ENCODE peak calls at places on chromosome 18, in five cellular contexts. V is AG04450, O is GM13977, M is hepatocyte, K is bronchial epithelial cell. J is an unnamed sample.

GRCh38 chr18:23069481-23069880 is 65.8 kb upstream of the CABLES1 start:
- DNase-seq in V (no peak), O (no peak), M (no peak), K (no peak), J (no peak)

GRCh38 chr18:24019641-24020331 is 5.2 kb downstream of the TTC39C start:
- DNase-seq in V (no peak), O (peak; percentile 75), M (no peak), K (no peak), J (peak; percentile 93)

GRCh38 chr18:60893331-60894114 is 439.7 kb upstream of the CDH20 start:
- DNase-seq in V (no peak), O (no peak), M (no peak), K (peak; percentile 37), J (no peak)

GRCh38 chr18:26863921-26864497 is 1.5 kb downstream of the AQP4 start:
- DNase-seq in V (no peak), O (no peak), M (no peak), K (no peak), J (no peak)

GRCh38 chr18:45837283-45838070 is 12.0 kb downstream of the SIGLEC15 start:
- DNase-seq in V (no peak), O (no peak), M (peak; percentile 86), K (peak; percentile 44), J (peak; percentile 41)

GRCh38 chr18:56286775-56287174 is 351.6 kb downstream of the TXNL1 start:
- DNase-seq in V (peak; percentile 29), O (no peak), M (no peak), K (peak; percentile 59), J (no peak)

GRCh38 chr18:10316778-10317177 is 137.7 kb upstream of the APCDD1 start:
- DNase-seq in V (no peak), O (no peak), M (no peak), K (no peak), J (no peak)

GRCh38 chr18:26804474-26804873 is 61.0 kb downstream of the AQP4 start:
- DNase-seq in V (no peak), O (no peak), M (peak; percentile 33), K (no peak), J (peak; percentile 15)

GRCh38 chr18:13625843-13626543 is 100.4 kb downstream of the FAM210A start:
- DNase-seq in V (no peak), O (no peak), M (no peak), K (no peak), J (no peak)

GRCh38 chr18:68017385-68017784 is 500.9 kb upstream of the DSEL start:
- DNase-seq in V (no peak), O (no peak), M (no peak), K (no peak), J (no peak)

GRCh38 chr18:24370120-24370519 is 27.5 kb downstream of the OSBPL1A start:
- DNase-seq in V (no peak), O (no peak), M (no peak), K (no peak), J (no peak)

GRCh38 chr18:45330170-45330594 is 285.1 kb upstream of the SLC14A2 start:
- DNase-seq in V (no peak), O (no peak), M (no peak), K (no peak), J (no peak)

GRCh38 chr18:79631761-79632446 is 47.7 kb upstream of the CTDP1 start:
- DNase-seq in V (no peak), O (no peak), M (no peak), K (no peak), J (no peak)

GRCh38 chr18:10145523-10145922 is 231.7 kb downstream of the VAPA start:
- DNase-seq in V (no peak), O (no peak), M (no peak), K (no peak), J (no peak)

GRCh38 chr18:12236934-12237832 is 17.0 kb upstream of the CIDEA start:
- DNase-seq in V (no peak), O (peak; percentile 86), M (peak; percentile 84), K (peak; percentile 28), J (peak; percentile 87)

GRCh38 chr18:2982452-2983172 is 30.3 kb downstream of the LPIN2 start:
- DNase-seq in V (no peak), O (no peak), M (peak; percentile 57), K (no peak), J (no peak)

GRCh38 chr18:80191907-80192652 is 55.2 kb downstream of the PARD6G start:
- DNase-seq in V (no peak), O (peak; percentile 23), M (no peak), K (no peak), J (no peak)

GRCh38 chr18:38981382-38981781 is 1415.8 kb upstream of the CELF4 start:
- DNase-seq in V (no peak), O (no peak), M (no peak), K (peak; percentile 7), J (no peak)

GRCh38 chr18:76524900-76525698 is 30.1 kb upstream of the ZNF516 start:
- DNase-seq in V (no peak), O (no peak), M (peak; percentile 79), K (peak; percentile 55), J (peak; percentile 32)

GRCh38 chr18:76529433-76529811 is 34.4 kb upstream of the ZNF516 start:
- DNase-seq in V (no peak), O (no peak), M (no peak), K (no peak), J (no peak)

GRCh38 chr18:76530391-76530790 is 35.3 kb upstream of the ZNF516 start:
- DNase-seq in V (no peak), O (no peak), M (no peak), K (no peak), J (no peak)

GRCh38 chr18:76530846-76531245 is 35.8 kb upstream of the ZNF516 start:
- DNase-seq in V (no peak), O (no peak), M (no peak), K (no peak), J (no peak)

GRCh38 chr18:76528477-76529432 is 33.7 kb upstream of the ZNF516 start:
- DNase-seq in V (peak; percentile 55), O (no peak), M (peak; percentile 69), K (peak; percentile 72), J (peak; percentile 58)
- TF ChIP-seq CTCF in V (peak; percentile 32), O (no peak), M (peak; percentile 21), K (peak; percentile 27), J (peak; percentile 9)

DNA sequence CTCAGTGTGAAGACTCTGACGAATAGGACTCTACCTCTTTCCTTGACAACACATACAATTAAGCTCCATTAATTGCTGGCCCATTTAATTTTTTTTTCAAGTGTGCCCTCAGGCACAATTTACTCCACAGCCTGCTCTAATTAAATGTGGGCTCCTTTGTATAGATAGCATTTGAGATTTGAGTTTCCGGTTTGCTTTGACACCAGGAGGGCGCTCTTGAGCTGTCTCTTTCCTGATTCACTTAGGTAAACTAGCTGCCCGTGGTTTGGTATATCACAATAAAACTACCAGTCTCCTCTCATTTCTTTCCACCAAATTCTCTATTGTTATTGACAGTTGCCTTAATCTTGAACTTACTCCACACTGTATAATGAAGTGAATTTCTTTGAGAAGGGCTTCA is 666.0 kb downstream of the DSC3 start:
- DNase-seq in V (no peak), O (no peak), M (no peak), K (no peak), J (peak; percentile 2)
- TF ChIP-seq CTCF in V (no peak), O (peak; percentile 29), M (peak; percentile 17), K (no peak), J (no peak)

GRCh38 chr18:49495480-49495879 is 8.4 kb upstream of the C18orf32 start:
- DNase-seq in V (no peak), O (no peak), M (no peak), K (no peak), J (no peak)

GRCh38 chr18:49499046-49499637 is 12.1 kb upstream of the C18orf32 start:
- DNase-seq in V (no peak), O (no peak), M (no peak), K (no peak), J (no peak)

GRCh38 chr18:49495074-49495473 is 8.0 kb upstream of the C18orf32 start:
- DNase-seq in V (no peak), O (no peak), M (no peak), K (no peak), J (no peak)

GRCh38 chr18:49494660-49495059 is 7.6 kb upstream of the C18orf32 start:
- DNase-seq in V (no peak), O (no peak), M (no peak), K (no peak), J (no peak)

DNA sequence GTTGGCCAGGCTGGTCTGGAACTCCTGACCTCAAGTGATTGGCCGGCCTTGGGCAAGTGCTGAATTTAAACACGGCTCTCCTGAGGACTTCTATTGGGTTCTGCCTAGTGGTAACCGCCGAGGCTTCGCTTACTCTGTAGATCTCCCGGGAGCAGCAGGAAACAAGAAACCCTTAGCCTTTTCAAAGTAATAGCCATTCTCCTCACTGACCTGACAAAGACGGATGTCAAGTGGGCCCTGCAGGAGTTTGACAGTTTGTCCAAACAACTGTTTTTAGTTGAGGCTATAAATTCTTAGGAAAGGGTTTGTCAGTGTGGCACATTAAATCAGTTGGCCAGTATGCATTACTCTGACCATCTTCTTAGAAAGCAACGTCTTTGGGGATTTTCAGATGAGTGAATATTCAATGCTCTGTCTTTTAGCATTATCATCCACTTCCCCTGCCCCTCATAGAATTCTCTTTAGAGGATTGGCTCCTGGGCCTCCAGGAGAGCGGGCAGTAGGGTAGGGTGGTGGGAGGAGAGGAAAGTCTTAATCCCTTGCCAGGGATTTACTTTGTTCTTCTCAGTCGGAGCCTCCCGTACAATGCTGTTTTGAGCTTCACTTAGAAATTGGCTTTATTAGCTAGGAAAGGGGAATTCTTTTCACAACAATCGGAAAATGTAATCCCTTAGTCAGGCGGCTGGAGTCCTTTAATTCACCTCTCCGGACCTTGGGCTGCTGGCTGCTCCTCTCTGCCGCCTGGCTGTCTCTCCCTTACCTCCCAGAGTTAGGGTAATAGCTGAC is 13.3 kb upstream of the C18orf32 start:
- DNase-seq in V (no peak), O (no peak), M (no peak), K (no peak), J (no peak)
- TF ChIP-seq CTCF in V (no peak), O (no peak), M (no peak), K (no peak), J (no peak)

GRCh38 chr18:42814618-42815017 is 300.9 kb downstream of the RIT2 start:
- DNase-seq in V (no peak), O (no peak), M (no peak), K (no peak), J (no peak)

GRCh38 chr18:42813570-42813969 is 301.9 kb downstream of the RIT2 start:
- DNase-seq in V (no peak), O (no peak), M (no peak), K (no peak), J (no peak)

DNA sequence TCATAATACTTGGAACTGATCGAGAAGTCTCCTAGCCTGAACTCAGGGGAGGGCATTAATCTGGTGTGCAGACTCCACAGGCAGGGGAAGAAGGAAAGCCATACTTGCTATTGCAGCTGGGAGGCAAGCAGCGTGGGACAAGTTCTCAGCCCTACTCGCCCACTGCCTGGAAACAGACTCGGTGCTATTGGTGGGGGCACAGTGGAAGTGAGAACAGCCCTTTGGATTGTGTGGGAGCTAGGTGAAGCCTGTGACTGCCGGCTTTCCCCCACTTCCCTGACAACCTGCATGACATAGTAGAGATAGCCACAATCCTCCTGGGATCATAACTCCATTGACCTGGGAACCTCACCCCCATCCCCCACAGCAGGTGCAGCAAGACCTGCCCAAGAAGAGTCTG is 301.3 kb downstream of the RIT2 start:
- DNase-seq in V (no peak), O (no peak), M (no peak), K (no peak), J (no peak)
- TF ChIP-seq CTCF in V (no peak), O (no peak), M (no peak), K (no peak), J (no peak)

GRCh38 chr18:58320907-58321561 is 277.0 kb downstream of the NEDD4L start:
- DNase-seq in V (no peak), O (no peak), M (no peak), K (no peak), J (no peak)
- TF ChIP-seq CTCF in V (no peak), O (no peak), M (no peak), K (peak; percentile 16), J (no peak)

GRCh38 chr18:50218432-50219197 is 23.7 kb upstream of the MYO5B start:
- DNase-seq in V (no peak), O (peak; percentile 44), M (peak; percentile 30), K (peak; percentile 54), J (peak; percentile 76)
- TF ChIP-seq CTCF in V (peak; percentile 35), O (peak; percentile 62), M (peak; percentile 24), K (peak; percentile 69), J (peak; percentile 53)